ENCODE peak calls at places on chromosomes 12 and 14, in six cellular contexts. D, G, Y, U, A and Q are unnamed samples.
A peak's percentile ranks its signal among the peaks of the same experiment; 100 is the strongest.

GRCh38 chr14:90495357-90496276 is 98.8 kb downstream of the CALM1 start:
- DNase-seq in G (peak; percentile 14), A (no peak), D (no peak), Y (peak; percentile 52), U (peak; percentile 64), Q (no peak)

GRCh38 chr14:82710257-82710841 is 1176.7 kb upstream of the SEL1L start:
- DNase-seq in D (no peak), Y (peak; percentile 56), A (no peak), G (no peak), U (peak; percentile 63), Q (no peak)

GRCh38 chr12:104643921-104644669 is 187.3 kb downstream of the CHST11 start:
- DNase-seq in U (peak; percentile 68), G (no peak), A (no peak), Y (no peak), D (no peak), Q (no peak)

GRCh38 chr14:104826197-104826857 is 25.4 kb downstream of the ZBTB42 start:
- DNase-seq in U (peak; percentile 96), D (peak; percentile 84), A (peak; percentile 91), G (peak; percentile 96), Y (peak; percentile 94), Q (peak; percentile 95)

GRCh38 chr12:87802721-87803011 is 226.5 kb downstream of the C12orf50 start:
- DNase-seq in A (no peak), D (no peak), U (no peak), G (no peak), Y (no peak), Q (no peak)

GRCh38 chr12:104684884-104685283 is 228.1 kb downstream of the CHST11 start:
- DNase-seq in G (no peak), U (no peak), Y (no peak), A (no peak), D (no peak), Q (no peak)

GRCh38 chr14:63573579-63573978 is 30.4 kb upstream of the PPP2R5E start:
- DNase-seq in G (no peak), Y (no peak), U (no peak), D (no peak), A (no peak), Q (no peak)

GRCh38 chr12:22409071-22409951 is 74.8 kb upstream of the ST8SIA1 start:
- DNase-seq in G (peak; percentile 35), D (no peak), Y (no peak), A (no peak), U (no peak), Q (no peak)

GRCh38 chr12:102811125-102811737 is 105.8 kb downstream of the PAH start:
- DNase-seq in U (no peak), Y (peak; percentile 38), G (no peak), D (no peak), A (no peak), Q (no peak)

GRCh38 chr12:122072031-122072970 is 6.3 kb upstream of the MLXIP start:
- DNase-seq in Y (peak; percentile 74), D (no peak), G (no peak), U (peak; percentile 38), A (peak; percentile 72), Q (no peak)

GRCh38 chr12:110245278-110245868 is 35.7 kb upstream of the ATP2A2 start:
- DNase-seq in U (peak; percentile 72), G (peak; percentile 25), D (no peak), A (no peak), Y (no peak), Q (no peak)

GRCh38 chr12:11927311-11927935 is 143.3 kb upstream of the BCL2L14 start:
- DNase-seq in A (no peak), D (no peak), G (no peak), Y (no peak), U (no peak), Q (no peak)

GRCh38 chr14:82075566-82075965 is 541.9 kb upstream of the SEL1L start:
- DNase-seq in G (no peak), D (no peak), A (no peak), U (peak; percentile 27), Y (no peak), Q (no peak)

GRCh38 chr12:16564675-16565074 is 41.3 kb downstream of the LMO3 start:
- DNase-seq in A (no peak), Y (no peak), G (no peak), U (no peak), D (no peak), Q (no peak)

GRCh38 chr14:104421401-104421821 is 158.2 kb upstream of the C14orf180 start:
- DNase-seq in U (no peak), D (no peak), G (no peak), Y (no peak), A (no peak), Q (no peak)

GRCh38 chr12:65918057-65918456 is 93.8 kb downstream of the HMGA2 start:
- DNase-seq in U (no peak), G (no peak), Y (no peak), D (no peak), A (no peak), Q (no peak)

GRCh38 chr14:94321421-94322271 is 1.5 kb downstream of the SERPINA6 start:
- DNase-seq in D (no peak), U (no peak), G (no peak), A (no peak), Y (no peak), Q (no peak)

GRCh38 chr12:50017047-50017446 is 8.2 kb downstream of the RACGAP1 start:
- DNase-seq in A (no peak), U (peak; percentile 51), G (no peak), Y (peak; percentile 81), D (peak; percentile 37), Q (no peak)

GRCh38 chr12:19230299-19230866 is 100.8 kb downstream of the PLEKHA5 start:
- DNase-seq in Y (no peak), G (no peak), D (no peak), A (no peak), U (no peak), Q (no peak)
- H3K27ac ChIP-seq in Y (no peak overlapping the region), G (no peak overlapping the region), D (no peak overlapping the region), A (no peak overlapping the region), U (no peak overlapping the region), Q (no peak overlapping the region)

GRCh38 chr12:89574736-89575208 is 48.9 kb upstream of the POC1B start:
- DNase-seq in A (no peak), G (no peak), D (no peak), U (no peak), Y (peak; percentile 29), Q (no peak)
- H3K27ac ChIP-seq in A (no peak overlapping the region), G (no peak overlapping the region), D (no peak overlapping the region), U (no peak overlapping the region), Y (no peak overlapping the region), Q (no peak overlapping the region)

DNA sequence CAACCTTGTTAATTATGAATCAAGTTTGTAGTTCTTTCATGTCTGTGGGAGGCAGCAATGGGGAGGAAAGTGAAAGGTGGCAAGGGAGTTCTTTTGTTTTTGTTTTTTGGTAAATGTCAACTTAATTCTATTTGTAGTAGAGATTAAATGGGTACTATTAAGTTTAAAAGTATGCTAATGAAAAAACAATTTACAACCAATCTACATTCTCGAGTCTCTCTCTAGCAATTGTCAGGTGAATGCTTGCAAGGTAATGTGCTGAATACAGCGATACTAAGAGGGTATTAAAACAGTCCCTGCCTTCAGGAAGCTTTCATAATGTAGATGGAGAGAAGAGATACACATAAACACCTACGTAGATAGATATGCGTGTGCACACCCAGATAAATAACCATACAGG is 1.6 kb upstream of the DACT1 start:
- DNase-seq in U (no peak), G (no peak), A (no peak), D (no peak), Y (no peak), Q (no peak)
- H3K27ac ChIP-seq in U (no peak overlapping the region), G (no peak overlapping the region), A (no peak overlapping the region), D (peak overlapping the region; percentile 94), Y (no peak overlapping the region), Q (no peak overlapping the region)

DNA sequence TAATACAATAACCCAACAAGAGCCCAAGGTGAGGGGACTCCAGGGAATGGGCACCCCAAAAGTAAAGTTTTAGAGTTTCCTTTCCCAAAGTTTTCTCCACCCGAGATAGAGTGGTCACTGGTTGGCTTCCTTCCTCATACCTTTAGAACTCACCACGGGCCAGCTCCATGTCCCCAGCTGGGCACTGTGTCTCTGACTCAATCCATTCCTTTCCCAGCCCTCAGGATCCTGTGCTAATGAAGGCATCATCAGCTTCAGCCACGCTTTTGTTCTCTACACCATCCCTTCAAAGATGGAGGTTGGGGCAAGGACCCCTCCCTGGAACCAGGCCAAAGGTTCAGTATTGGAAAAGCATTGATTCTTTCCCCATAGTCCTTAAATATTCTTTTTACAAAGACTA is 59.8 kb upstream of the VASH1 start:
- DNase-seq in Y (no peak), U (no peak), D (no peak), A (no peak), G (no peak), Q (no peak)
- H3K27ac ChIP-seq in Y (no peak overlapping the region), U (no peak overlapping the region), D (peak overlapping the region; percentile 53), A (no peak overlapping the region), G (no peak overlapping the region), Q (no peak overlapping the region)